ENCODE peak calls at places on chromosomes 3 and 15, in eight cellular contexts. F, K, D, W, L, M, J and Z are unnamed samples.
A peak's percentile ranks its signal among the peaks of the same experiment; 100 is the strongest.

GRCh38 chr15:53296603-53297002 is 462.9 kb downstream of the WDR72 start:
- DNase-seq in F (no peak), K (no peak), D (no peak), W (no peak), L (no peak), M (no peak), J (no peak), Z (no peak)

GRCh38 chr3:49222002-49222401 is 50.6 kb downstream of the KLHDC8B start:
- DNase-seq in F (no peak), K (no peak), D (no peak), W (no peak), L (no peak), M (no peak), J (no peak), Z (no peak)

GRCh38 chr15:90497374-90497773 is 32.3 kb upstream of the CRTC3 start:
- DNase-seq in F (no peak), K (no peak), D (no peak), W (no peak), L (no peak), M (no peak), J (no peak), Z (no peak)

GRCh38 chr3:184740509-184741258 is 28.8 kb upstream of the MAGEF1 start:
- DNase-seq in F (no peak), K (no peak), D (peak; percentile 10), W (peak; percentile 28), L (no peak), M (no peak), J (no peak), Z (no peak)

GRCh38 chr3:18679226-18679625 is 254.1 kb upstream of the SATB1 start:
- DNase-seq in F (no peak), K (no peak), D (no peak), W (no peak), L (no peak), M (no peak), J (no peak), Z (no peak)

GRCh38 chr3:161969867-161970266 is 473.3 kb downstream of the OTOL1 start:
- DNase-seq in F (no peak), K (no peak), D (no peak), W (peak; percentile 36), L (no peak), M (no peak), J (no peak), Z (no peak)

GRCh38 chr3:73521936-73522335 is 102.8 kb downstream of the PDZRN3 start:
- DNase-seq in F (no peak), K (no peak), D (no peak), W (no peak), L (no peak), M (no peak), J (no peak), Z (no peak)

GRCh38 chr3:102078864-102079808 is 229.8 kb downstream of the NFKBIZ start:
- DNase-seq in F (no peak), K (no peak), D (no peak), W (no peak), L (no peak), M (no peak), J (no peak), Z (no peak)

GRCh38 chr3:12796171-12797123 is at the start of gene CAND2:
- DNase-seq in F (no peak), K (peak; percentile 86), D (peak; percentile 69), W (peak; percentile 16), L (no peak), M (no peak), J (peak; percentile 82), Z (peak; percentile 31)

GRCh38 chr3:11845661-11846060 is 1.0 kb downstream of the TAMM41 start:
- DNase-seq in F (no peak), K (no peak), D (no peak), W (no peak), L (no peak), M (no peak), J (peak; percentile 64), Z (no peak)

GRCh38 chr3:132486086-132486485 is 68.8 kb downstream of the DNAJC13 start:
- DNase-seq in F (no peak), K (no peak), D (no peak), W (peak; percentile 25), L (peak; percentile 29), M (no peak), J (no peak), Z (no peak)

GRCh38 chr15:79965836-79966630 is 5.0 kb downstream of the BCL2A1 start:
- DNase-seq in F (no peak), K (no peak), D (no peak), W (peak; percentile 56), L (no peak), M (no peak), J (peak; percentile 22), Z (no peak)

GRCh38 chr15:90354986-90355385 is 2.9 kb downstream of the ZNF774 start:
- DNase-seq in F (no peak), K (no peak), D (no peak), W (no peak), L (no peak), M (no peak), J (no peak), Z (no peak)

GRCh38 chr3:60708191-60708975 is 542.9 kb downstream of the FHIT start:
- DNase-seq in F (no peak), K (no peak), D (peak; percentile 86), W (peak; percentile 80), L (no peak), M (peak; percentile 18), J (no peak), Z (no peak)

GRCh38 chr15:72174551-72175165 is 22.9 kb downstream of the GRAMD2A start:
- DNase-seq in F (no peak), K (no peak), D (no peak), W (no peak), L (no peak), M (no peak), J (no peak), Z (no peak)

GRCh38 chr15:57896114-57896513 is 169.4 kb downstream of the ALDH1A2 start:
- DNase-seq in F (no peak), K (no peak), D (no peak), W (no peak), L (no peak), M (no peak), J (no peak), Z (no peak)